ENCODE peak calls at places on chromosomes 16 and 17, in nine cellular contexts. One of them, this sample, is unnamed.

GRCh38 chr17:37361543-37361942 is 14.2 kb upstream of the C17orf78 start:
- DNase-seq in ascending aorta: no peak
- DNase-seq in AG10803: no peak
- DNase-seq in stimulated activated CD4-positive, alpha-beta T cell treated with anti-CD3 and anti-CD28 coated beads, TNF-alpha, amount 100 ng/mL, for 24 hours: no peak
- DNase-seq in T-cell: no peak
- DNase-seq in activated T-cell treated with anti-CD3 and anti-CD28 coated beads for 1 hour: no peak
- DNase-seq in NCI-H1092 treated with DMSO at 0.1 percent for 48 hours: no peak
- DNase-seq in COLO829: no peak
- DNase-seq in effector memory CD4-positive, alpha-beta T cell: no peak
- DNase-seq in this sample: no peak

GRCh38 chr16:53212899-53213235 is 158.1 kb downstream of the CHD9 start:
- DNase-seq in ascending aorta: no peak
- DNase-seq in COLO829: no peak
- DNase-seq in NCI-H1092 treated with DMSO at 0.1 percent for 48 hours: no peak
- DNase-seq in effector memory CD4-positive, alpha-beta T cell: no peak
- DNase-seq in stimulated activated CD4-positive, alpha-beta T cell treated with anti-CD3 and anti-CD28 coated beads, TNF-alpha, amount 100 ng/mL, for 24 hours: no peak
- DNase-seq in activated T-cell treated with anti-CD3 and anti-CD28 coated beads for 1 hour: no peak
- DNase-seq in AG10803: no peak
- DNase-seq in T-cell: no peak
- DNase-seq in this sample: no peak

GRCh38 chr17:29667969-29668368 is 45.3 kb upstream of the CORO6 start:
- DNase-seq in NCI-H1092 treated with DMSO at 0.1 percent for 48 hours: no peak
- DNase-seq in effector memory CD4-positive, alpha-beta T cell: no peak
- DNase-seq in COLO829: no peak
- DNase-seq in T-cell: no peak
- DNase-seq in AG10803: no peak
- DNase-seq in activated T-cell treated with anti-CD3 and anti-CD28 coated beads for 1 hour: no peak
- DNase-seq in stimulated activated CD4-positive, alpha-beta T cell treated with anti-CD3 and anti-CD28 coated beads, TNF-alpha, amount 100 ng/mL, for 24 hours: no peak
- DNase-seq in ascending aorta: no peak
- DNase-seq in this sample: no peak

GRCh38 chr17:3916825-3917224 is 560 bp upstream of the P2RX1 start:
- DNase-seq in AG10803: no peak
- DNase-seq in activated T-cell treated with anti-CD3 and anti-CD28 coated beads for 1 hour: no peak
- DNase-seq in NCI-H1092 treated with DMSO at 0.1 percent for 48 hours: no peak
- DNase-seq in T-cell: no peak
- DNase-seq in effector memory CD4-positive, alpha-beta T cell: no peak
- DNase-seq in stimulated activated CD4-positive, alpha-beta T cell treated with anti-CD3 and anti-CD28 coated beads, TNF-alpha, amount 100 ng/mL, for 24 hours: no peak
- DNase-seq in ascending aorta: no peak
- DNase-seq in COLO829: no peak
- DNase-seq in this sample: no peak

GRCh38 chr16:84239910-84240309 is at the start of gene KCNG4:
- DNase-seq in T-cell: no peak
- DNase-seq in AG10803: no peak
- DNase-seq in NCI-H1092 treated with DMSO at 0.1 percent for 48 hours: no peak
- DNase-seq in effector memory CD4-positive, alpha-beta T cell: no peak
- DNase-seq in COLO829: peak
- DNase-seq in activated T-cell treated with anti-CD3 and anti-CD28 coated beads for 1 hour: no peak
- DNase-seq in stimulated activated CD4-positive, alpha-beta T cell treated with anti-CD3 and anti-CD28 coated beads, TNF-alpha, amount 100 ng/mL, for 24 hours: no peak
- DNase-seq in ascending aorta: no peak
- DNase-seq in this sample: no peak

GRCh38 chr16:78375055-78375679 is 275.7 kb downstream of the WWOX start:
- DNase-seq in activated T-cell treated with anti-CD3 and anti-CD28 coated beads for 1 hour: no peak
- DNase-seq in NCI-H1092 treated with DMSO at 0.1 percent for 48 hours: no peak
- DNase-seq in AG10803: no peak
- DNase-seq in T-cell: no peak
- DNase-seq in COLO829: no peak
- DNase-seq in stimulated activated CD4-positive, alpha-beta T cell treated with anti-CD3 and anti-CD28 coated beads, TNF-alpha, amount 100 ng/mL, for 24 hours: no peak
- DNase-seq in ascending aorta: peak
- DNase-seq in effector memory CD4-positive, alpha-beta T cell: no peak
- DNase-seq in this sample: no peak

GRCh38 chr17:17693955-17694228 is 12.6 kb downstream of the RAI1 start:
- DNase-seq in activated T-cell treated with anti-CD3 and anti-CD28 coated beads for 1 hour: no peak
- DNase-seq in ascending aorta: no peak
- DNase-seq in COLO829: no peak
- DNase-seq in AG10803: no peak
- DNase-seq in effector memory CD4-positive, alpha-beta T cell: no peak
- DNase-seq in T-cell: no peak
- DNase-seq in NCI-H1092 treated with DMSO at 0.1 percent for 48 hours: no peak
- DNase-seq in stimulated activated CD4-positive, alpha-beta T cell treated with anti-CD3 and anti-CD28 coated beads, TNF-alpha, amount 100 ng/mL, for 24 hours: no peak
- DNase-seq in this sample: no peak

GRCh38 chr17:63960006-63960405 is 12.7 kb downstream of the SCN4A start:
- DNase-seq in activated T-cell treated with anti-CD3 and anti-CD28 coated beads for 1 hour: no peak
- DNase-seq in stimulated activated CD4-positive, alpha-beta T cell treated with anti-CD3 and anti-CD28 coated beads, TNF-alpha, amount 100 ng/mL, for 24 hours: no peak
- DNase-seq in AG10803: no peak
- DNase-seq in T-cell: no peak
- DNase-seq in ascending aorta: no peak
- DNase-seq in effector memory CD4-positive, alpha-beta T cell: no peak
- DNase-seq in COLO829: no peak
- DNase-seq in NCI-H1092 treated with DMSO at 0.1 percent for 48 hours: no peak
- DNase-seq in this sample: no peak

GRCh38 chr17:60934723-60935122 is 257.1 kb downstream of the BCAS3 start:
- DNase-seq in T-cell: no peak
- DNase-seq in activated T-cell treated with anti-CD3 and anti-CD28 coated beads for 1 hour: no peak
- DNase-seq in effector memory CD4-positive, alpha-beta T cell: no peak
- DNase-seq in COLO829: no peak
- DNase-seq in stimulated activated CD4-positive, alpha-beta T cell treated with anti-CD3 and anti-CD28 coated beads, TNF-alpha, amount 100 ng/mL, for 24 hours: no peak
- DNase-seq in ascending aorta: no peak
- DNase-seq in AG10803: no peak
- DNase-seq in NCI-H1092 treated with DMSO at 0.1 percent for 48 hours: no peak
- DNase-seq in this sample: no peak

GRCh38 chr17:69435986-69436696 is 21.6 kb downstream of the MAP2K6 start:
- DNase-seq in ascending aorta: no peak
- DNase-seq in T-cell: no peak
- DNase-seq in COLO829: no peak
- DNase-seq in effector memory CD4-positive, alpha-beta T cell: no peak
- DNase-seq in AG10803: no peak
- DNase-seq in activated T-cell treated with anti-CD3 and anti-CD28 coated beads for 1 hour: no peak
- DNase-seq in stimulated activated CD4-positive, alpha-beta T cell treated with anti-CD3 and anti-CD28 coated beads, TNF-alpha, amount 100 ng/mL, for 24 hours: no peak
- DNase-seq in NCI-H1092 treated with DMSO at 0.1 percent for 48 hours: no peak
- DNase-seq in this sample: no peak

GRCh38 chr16:56349086-56349415 is 76.3 kb downstream of the AMFR start:
- DNase-seq in activated T-cell treated with anti-CD3 and anti-CD28 coated beads for 1 hour: no peak
- DNase-seq in effector memory CD4-positive, alpha-beta T cell: no peak
- DNase-seq in COLO829: no peak
- DNase-seq in ascending aorta: no peak
- DNase-seq in T-cell: no peak
- DNase-seq in AG10803: no peak
- DNase-seq in stimulated activated CD4-positive, alpha-beta T cell treated with anti-CD3 and anti-CD28 coated beads, TNF-alpha, amount 100 ng/mL, for 24 hours: no peak
- DNase-seq in NCI-H1092 treated with DMSO at 0.1 percent for 48 hours: no peak
- DNase-seq in this sample: no peak

GRCh38 chr17:60743812-60744211 is 66.2 kb downstream of the BCAS3 start:
- DNase-seq in ascending aorta: no peak
- DNase-seq in T-cell: no peak
- DNase-seq in activated T-cell treated with anti-CD3 and anti-CD28 coated beads for 1 hour: no peak
- DNase-seq in stimulated activated CD4-positive, alpha-beta T cell treated with anti-CD3 and anti-CD28 coated beads, TNF-alpha, amount 100 ng/mL, for 24 hours: no peak
- DNase-seq in COLO829: peak
- DNase-seq in AG10803: peak
- DNase-seq in effector memory CD4-positive, alpha-beta T cell: no peak
- DNase-seq in NCI-H1092 treated with DMSO at 0.1 percent for 48 hours: no peak
- DNase-seq in this sample: no peak

GRCh38 chr17:64356304-64356686 is 34.4 kb downstream of the PECAM1 start:
- DNase-seq in NCI-H1092 treated with DMSO at 0.1 percent for 48 hours: no peak
- DNase-seq in AG10803: no peak
- DNase-seq in effector memory CD4-positive, alpha-beta T cell: no peak
- DNase-seq in activated T-cell treated with anti-CD3 and anti-CD28 coated beads for 1 hour: no peak
- DNase-seq in T-cell: no peak
- DNase-seq in COLO829: no peak
- DNase-seq in ascending aorta: no peak
- DNase-seq in stimulated activated CD4-positive, alpha-beta T cell treated with anti-CD3 and anti-CD28 coated beads, TNF-alpha, amount 100 ng/mL, for 24 hours: no peak
- DNase-seq in this sample: no peak

GRCh38 chr17:82343560-82343959 is 10.0 kb upstream of the SECTM1 start:
- DNase-seq in ascending aorta: no peak
- DNase-seq in T-cell: no peak
- DNase-seq in NCI-H1092 treated with DMSO at 0.1 percent for 48 hours: no peak
- DNase-seq in effector memory CD4-positive, alpha-beta T cell: no peak
- DNase-seq in AG10803: no peak
- DNase-seq in activated T-cell treated with anti-CD3 and anti-CD28 coated beads for 1 hour: no peak
- DNase-seq in COLO829: no peak
- DNase-seq in stimulated activated CD4-positive, alpha-beta T cell treated with anti-CD3 and anti-CD28 coated beads, TNF-alpha, amount 100 ng/mL, for 24 hours: no peak
- DNase-seq in this sample: no peak

GRCh38 chr16:55759983-55760664 is 72.8 kb downstream of the CES1 start:
- DNase-seq in T-cell: no peak
- DNase-seq in ascending aorta: no peak
- DNase-seq in stimulated activated CD4-positive, alpha-beta T cell treated with anti-CD3 and anti-CD28 coated beads, TNF-alpha, amount 100 ng/mL, for 24 hours: no peak
- DNase-seq in effector memory CD4-positive, alpha-beta T cell: no peak
- DNase-seq in COLO829: no peak
- DNase-seq in NCI-H1092 treated with DMSO at 0.1 percent for 48 hours: no peak
- DNase-seq in AG10803: no peak
- DNase-seq in activated T-cell treated with anti-CD3 and anti-CD28 coated beads for 1 hour: no peak
- DNase-seq in this sample: no peak

GRCh38 chr17:77311371-77311981 is 170.7 kb downstream of the SEC14L1 start:
- DNase-seq in stimulated activated CD4-positive, alpha-beta T cell treated with anti-CD3 and anti-CD28 coated beads, TNF-alpha, amount 100 ng/mL, for 24 hours: no peak
- DNase-seq in activated T-cell treated with anti-CD3 and anti-CD28 coated beads for 1 hour: no peak
- DNase-seq in AG10803: no peak
- DNase-seq in ascending aorta: no peak
- DNase-seq in effector memory CD4-positive, alpha-beta T cell: no peak
- DNase-seq in NCI-H1092 treated with DMSO at 0.1 percent for 48 hours: no peak
- DNase-seq in T-cell: no peak
- DNase-seq in COLO829: no peak
- DNase-seq in this sample: no peak

GRCh38 chr17:4247981-4248388 is 15.8 kb downstream of the ANKFY1 start:
- DNase-seq in stimulated activated CD4-positive, alpha-beta T cell treated with anti-CD3 and anti-CD28 coated beads, TNF-alpha, amount 100 ng/mL, for 24 hours: no peak
- DNase-seq in effector memory CD4-positive, alpha-beta T cell: no peak
- DNase-seq in activated T-cell treated with anti-CD3 and anti-CD28 coated beads for 1 hour: no peak
- DNase-seq in COLO829: no peak
- DNase-seq in NCI-H1092 treated with DMSO at 0.1 percent for 48 hours: no peak
- DNase-seq in AG10803: no peak
- DNase-seq in T-cell: no peak
- DNase-seq in ascending aorta: no peak
- DNase-seq in this sample: no peak

GRCh38 chr17:59641799-59642484 is 22.2 kb downstream of the CLTC start:
- DNase-seq in activated T-cell treated with anti-CD3 and anti-CD28 coated beads for 1 hour: no peak
- DNase-seq in NCI-H1092 treated with DMSO at 0.1 percent for 48 hours: no peak
- DNase-seq in effector memory CD4-positive, alpha-beta T cell: no peak
- DNase-seq in COLO829: no peak
- DNase-seq in stimulated activated CD4-positive, alpha-beta T cell treated with anti-CD3 and anti-CD28 coated beads, TNF-alpha, amount 100 ng/mL, for 24 hours: no peak
- DNase-seq in AG10803: no peak
- DNase-seq in T-cell: no peak
- DNase-seq in ascending aorta: no peak
- DNase-seq in this sample: peak

GRCh38 chr17:59435238-59435637 is 103.8 kb downstream of the YPEL2 start:
- DNase-seq in activated T-cell treated with anti-CD3 and anti-CD28 coated beads for 1 hour: no peak
- DNase-seq in ascending aorta: no peak
- DNase-seq in T-cell: no peak
- DNase-seq in effector memory CD4-positive, alpha-beta T cell: no peak
- DNase-seq in NCI-H1092 treated with DMSO at 0.1 percent for 48 hours: no peak
- DNase-seq in stimulated activated CD4-positive, alpha-beta T cell treated with anti-CD3 and anti-CD28 coated beads, TNF-alpha, amount 100 ng/mL, for 24 hours: no peak
- DNase-seq in COLO829: no peak
- DNase-seq in AG10803: peak
- DNase-seq in this sample: no peak

GRCh38 chr16:9095171-9095570 is 3.7 kb downstream of the HAPSTR1 start:
- DNase-seq in COLO829: no peak
- DNase-seq in T-cell: no peak
- DNase-seq in activated T-cell treated with anti-CD3 and anti-CD28 coated beads for 1 hour: no peak
- DNase-seq in stimulated activated CD4-positive, alpha-beta T cell treated with anti-CD3 and anti-CD28 coated beads, TNF-alpha, amount 100 ng/mL, for 24 hours: no peak
- DNase-seq in AG10803: no peak
- DNase-seq in ascending aorta: no peak
- DNase-seq in effector memory CD4-positive, alpha-beta T cell: no peak
- DNase-seq in NCI-H1092 treated with DMSO at 0.1 percent for 48 hours: no peak
- DNase-seq in this sample: no peak

GRCh38 chr17:3804503-3804931 is 3.5 kb upstream of the ITGAE start:
- DNase-seq in activated T-cell treated with anti-CD3 and anti-CD28 coated beads for 1 hour: no peak
- DNase-seq in COLO829: no peak
- DNase-seq in AG10803: no peak
- DNase-seq in ascending aorta: no peak
- DNase-seq in NCI-H1092 treated with DMSO at 0.1 percent for 48 hours: no peak
- DNase-seq in T-cell: no peak
- DNase-seq in stimulated activated CD4-positive, alpha-beta T cell treated with anti-CD3 and anti-CD28 coated beads, TNF-alpha, amount 100 ng/mL, for 24 hours: no peak
- DNase-seq in effector memory CD4-positive, alpha-beta T cell: no peak
- DNase-seq in this sample: no peak

GRCh38 chr17:75006653-75007052 is 5.8 kb upstream of the MRPL58 start:
- DNase-seq in ascending aorta: no peak
- DNase-seq in COLO829: no peak
- DNase-seq in effector memory CD4-positive, alpha-beta T cell: no peak
- DNase-seq in NCI-H1092 treated with DMSO at 0.1 percent for 48 hours: no peak
- DNase-seq in stimulated activated CD4-positive, alpha-beta T cell treated with anti-CD3 and anti-CD28 coated beads, TNF-alpha, amount 100 ng/mL, for 24 hours: no peak
- DNase-seq in activated T-cell treated with anti-CD3 and anti-CD28 coated beads for 1 hour: no peak
- DNase-seq in T-cell: no peak
- DNase-seq in AG10803: no peak
- DNase-seq in this sample: no peak

GRCh38 chr16:85424260-85425060 is 188.7 kb upstream of the GSE1 start:
- DNase-seq in T-cell: no peak
- DNase-seq in ascending aorta: no peak
- DNase-seq in NCI-H1092 treated with DMSO at 0.1 percent for 48 hours: peak
- DNase-seq in stimulated activated CD4-positive, alpha-beta T cell treated with anti-CD3 and anti-CD28 coated beads, TNF-alpha, amount 100 ng/mL, for 24 hours: no peak
- DNase-seq in AG10803: no peak
- DNase-seq in effector memory CD4-positive, alpha-beta T cell: no peak
- DNase-seq in COLO829: no peak
- DNase-seq in activated T-cell treated with anti-CD3 and anti-CD28 coated beads for 1 hour: no peak
- DNase-seq in this sample: no peak

GRCh38 chr17:50939795-50940684 is 73.9 kb upstream of the TOB1 start:
- DNase-seq in effector memory CD4-positive, alpha-beta T cell: no peak
- DNase-seq in stimulated activated CD4-positive, alpha-beta T cell treated with anti-CD3 and anti-CD28 coated beads, TNF-alpha, amount 100 ng/mL, for 24 hours: no peak
- DNase-seq in ascending aorta: no peak
- DNase-seq in COLO829: no peak
- DNase-seq in T-cell: no peak
- DNase-seq in activated T-cell treated with anti-CD3 and anti-CD28 coated beads for 1 hour: no peak
- DNase-seq in AG10803: no peak
- DNase-seq in NCI-H1092 treated with DMSO at 0.1 percent for 48 hours: no peak
- DNase-seq in this sample: no peak

GRCh38 chr17:78921437-78921971 is 3.7 kb downstream of the TIMP2 start:
- DNase-seq in stimulated activated CD4-positive, alpha-beta T cell treated with anti-CD3 and anti-CD28 coated beads, TNF-alpha, amount 100 ng/mL, for 24 hours: no peak
- DNase-seq in AG10803: peak
- DNase-seq in effector memory CD4-positive, alpha-beta T cell: no peak
- DNase-seq in T-cell: no peak
- DNase-seq in ascending aorta: no peak
- DNase-seq in activated T-cell treated with anti-CD3 and anti-CD28 coated beads for 1 hour: no peak
- DNase-seq in COLO829: no peak
- DNase-seq in NCI-H1092 treated with DMSO at 0.1 percent for 48 hours: no peak
- DNase-seq in this sample: no peak

GRCh38 chr17:7632492-7632894 is 2.6 kb downstream of the SHBG start:
- DNase-seq in activated T-cell treated with anti-CD3 and anti-CD28 coated beads for 1 hour: no peak
- DNase-seq in ascending aorta: no peak
- DNase-seq in effector memory CD4-positive, alpha-beta T cell: no peak
- DNase-seq in T-cell: no peak
- DNase-seq in AG10803: peak
- DNase-seq in NCI-H1092 treated with DMSO at 0.1 percent for 48 hours: peak
- DNase-seq in stimulated activated CD4-positive, alpha-beta T cell treated with anti-CD3 and anti-CD28 coated beads, TNF-alpha, amount 100 ng/mL, for 24 hours: no peak
- DNase-seq in COLO829: peak
- DNase-seq in this sample: no peak

GRCh38 chr17:69954241-69954933 is 120.6 kb upstream of the KCNJ16 start:
- DNase-seq in NCI-H1092 treated with DMSO at 0.1 percent for 48 hours: no peak
- DNase-seq in effector memory CD4-positive, alpha-beta T cell: no peak
- DNase-seq in activated T-cell treated with anti-CD3 and anti-CD28 coated beads for 1 hour: no peak
- DNase-seq in T-cell: no peak
- DNase-seq in COLO829: no peak
- DNase-seq in AG10803: no peak
- DNase-seq in stimulated activated CD4-positive, alpha-beta T cell treated with anti-CD3 and anti-CD28 coated beads, TNF-alpha, amount 100 ng/mL, for 24 hours: no peak
- DNase-seq in ascending aorta: no peak
- DNase-seq in this sample: no peak

GRCh38 chr17:70437656-70438055 is 268.3 kb downstream of the KCNJ2 start:
- DNase-seq in AG10803: no peak
- DNase-seq in T-cell: no peak
- DNase-seq in activated T-cell treated with anti-CD3 and anti-CD28 coated beads for 1 hour: no peak
- DNase-seq in COLO829: no peak
- DNase-seq in effector memory CD4-positive, alpha-beta T cell: no peak
- DNase-seq in ascending aorta: no peak
- DNase-seq in stimulated activated CD4-positive, alpha-beta T cell treated with anti-CD3 and anti-CD28 coated beads, TNF-alpha, amount 100 ng/mL, for 24 hours: no peak
- DNase-seq in NCI-H1092 treated with DMSO at 0.1 percent for 48 hours: no peak
- DNase-seq in this sample: no peak

GRCh38 chr16:57683599-57684545 is 10.7 kb upstream of the DRC7 start:
- DNase-seq in stimulated activated CD4-positive, alpha-beta T cell treated with anti-CD3 and anti-CD28 coated beads, TNF-alpha, amount 100 ng/mL, for 24 hours: no peak
- DNase-seq in activated T-cell treated with anti-CD3 and anti-CD28 coated beads for 1 hour: no peak
- DNase-seq in ascending aorta: no peak
- DNase-seq in effector memory CD4-positive, alpha-beta T cell: no peak
- DNase-seq in NCI-H1092 treated with DMSO at 0.1 percent for 48 hours: no peak
- DNase-seq in T-cell: no peak
- DNase-seq in AG10803: no peak
- DNase-seq in COLO829: no peak
- DNase-seq in this sample: no peak

GRCh38 chr16:79653337-79654000 is 52.9 kb upstream of the MAF start:
- DNase-seq in COLO829: no peak
- DNase-seq in NCI-H1092 treated with DMSO at 0.1 percent for 48 hours: peak
- DNase-seq in T-cell: no peak
- DNase-seq in ascending aorta: no peak
- DNase-seq in AG10803: no peak
- DNase-seq in activated T-cell treated with anti-CD3 and anti-CD28 coated beads for 1 hour: no peak
- DNase-seq in stimulated activated CD4-positive, alpha-beta T cell treated with anti-CD3 and anti-CD28 coated beads, TNF-alpha, amount 100 ng/mL, for 24 hours: no peak
- DNase-seq in effector memory CD4-positive, alpha-beta T cell: no peak
- DNase-seq in this sample: no peak

GRCh38 chr16:87041286-87041685 is 275.9 kb downstream of the C16orf95 start:
- DNase-seq in ascending aorta: no peak
- DNase-seq in effector memory CD4-positive, alpha-beta T cell: no peak
- DNase-seq in NCI-H1092 treated with DMSO at 0.1 percent for 48 hours: no peak
- DNase-seq in activated T-cell treated with anti-CD3 and anti-CD28 coated beads for 1 hour: no peak
- DNase-seq in AG10803: no peak
- DNase-seq in stimulated activated CD4-positive, alpha-beta T cell treated with anti-CD3 and anti-CD28 coated beads, TNF-alpha, amount 100 ng/mL, for 24 hours: no peak
- DNase-seq in COLO829: no peak
- DNase-seq in T-cell: no peak
- DNase-seq in this sample: no peak